ENCODE peak calls at places on chromosomes 11 and 22, in four cellular contexts. One of them, this sample, is unnamed.

GRCh38 chr22:41417622-41418390 is 28.8 kb downstream of the TOB2 start:
- DNase-seq in mesenchymal stem cell: no peak
- DNase-seq in body of pancreas: peak; percentile 98
- DNase-seq in tibial artery: peak; percentile 99
- DNase-seq in this sample: peak; percentile 91

GRCh38 chr11:19951558-19952083 is 208.7 kb downstream of the DBX1 start:
- DNase-seq in mesenchymal stem cell: peak; percentile 80
- DNase-seq in body of pancreas: peak; percentile 31
- DNase-seq in tibial artery: no peak
- DNase-seq in this sample: no peak

GRCh38 chr11:27735281-27735680 is 35.0 kb upstream of the BDNF start:
- DNase-seq in mesenchymal stem cell: no peak
- DNase-seq in body of pancreas: no peak
- DNase-seq in tibial artery: no peak
- DNase-seq in this sample: no peak

GRCh38 chr11:102293873-102294601 is 23.2 kb upstream of the BIRC3 start:
- DNase-seq in mesenchymal stem cell: peak; percentile 64
- DNase-seq in body of pancreas: peak; percentile 45
- DNase-seq in tibial artery: no peak
- DNase-seq in this sample: no peak

GRCh38 chr11:108199446-108200321 is 22.8 kb downstream of the NPAT start:
- DNase-seq in mesenchymal stem cell: peak; percentile 59
- DNase-seq in body of pancreas: peak; percentile 24
- DNase-seq in tibial artery: no peak
- DNase-seq in this sample: no peak

GRCh38 chr22:30887861-30888260 is 80.7 kb downstream of the MORC2 start:
- DNase-seq in mesenchymal stem cell: no peak
- DNase-seq in body of pancreas: no peak
- DNase-seq in tibial artery: peak; percentile 15
- DNase-seq in this sample: peak; percentile 45

GRCh38 chr11:34337016-34337415 is 20.8 kb downstream of the ABTB2 start:
- DNase-seq in mesenchymal stem cell: no peak
- DNase-seq in body of pancreas: no peak
- DNase-seq in tibial artery: no peak
- DNase-seq in this sample: no peak

GRCh38 chr11:107988397-107989158 is 20.1 kb upstream of the CUL5 start:
- DNase-seq in mesenchymal stem cell: no peak
- DNase-seq in body of pancreas: peak; percentile 29
- DNase-seq in tibial artery: no peak
- DNase-seq in this sample: no peak

GRCh38 chr11:129896062-129896461 is 684 bp upstream of the NFRKB start:
- DNase-seq in mesenchymal stem cell: no peak
- DNase-seq in body of pancreas: peak; percentile 8
- DNase-seq in tibial artery: no peak
- DNase-seq in this sample: no peak

GRCh38 chr11:679271-680207 is 15.5 kb downstream of the DEAF1 start:
- DNase-seq in mesenchymal stem cell: no peak
- DNase-seq in body of pancreas: no peak
- DNase-seq in tibial artery: no peak
- DNase-seq in this sample: no peak

GRCh38 chr11:680476-680875 is 14.5 kb downstream of the DEAF1 start:
- DNase-seq in mesenchymal stem cell: no peak
- DNase-seq in body of pancreas: no peak
- DNase-seq in tibial artery: no peak
- DNase-seq in this sample: no peak

GRCh38 chr11:686451-687243 is 8.4 kb downstream of the DEAF1 start:
- DNase-seq in mesenchymal stem cell: no peak
- DNase-seq in body of pancreas: no peak
- DNase-seq in tibial artery: no peak
- DNase-seq in this sample: peak; percentile 75

GRCh38 chr11:678297-678696 is 16.7 kb downstream of the DEAF1 start:
- DNase-seq in mesenchymal stem cell: no peak
- DNase-seq in body of pancreas: no peak
- DNase-seq in tibial artery: no peak
- DNase-seq in this sample: no peak

GRCh38 chr11:680970-681369 is 14.1 kb downstream of the DEAF1 start:
- DNase-seq in mesenchymal stem cell: no peak
- DNase-seq in body of pancreas: no peak
- DNase-seq in tibial artery: no peak
- DNase-seq in this sample: no peak
- H3K36me3 ChIP-seq in mesenchymal stem cell: peaks cover 73% of the 10 kb centered on the region
- H3K36me3 ChIP-seq in body of pancreas: peaks cover 5% of the 10 kb centered on the region
- H3K36me3 ChIP-seq in tibial artery: peaks cover 46% of the 10 kb centered on the region
- H3K36me3 ChIP-seq in this sample: peaks cover 85% of the 10 kb centered on the region

GRCh38 chr11:94974178-94974577 is 669 bp downstream of the KDM4D start:
- DNase-seq in mesenchymal stem cell: no peak
- DNase-seq in body of pancreas: no peak
- DNase-seq in tibial artery: no peak
- DNase-seq in this sample: no peak

GRCh38 chr11:94964934-94965333 is 8.4 kb downstream of the CWC15 start:
- DNase-seq in mesenchymal stem cell: no peak
- DNase-seq in body of pancreas: no peak
- DNase-seq in tibial artery: no peak
- DNase-seq in this sample: no peak

GRCh38 chr11:94973099-94973968 is at the start of the genes CWC15 and KDM4D:
- DNase-seq in mesenchymal stem cell: peak; percentile 95
- DNase-seq in body of pancreas: peak; percentile 94
- DNase-seq in tibial artery: peak; percentile 97
- DNase-seq in this sample: peak; percentile 98

GRCh38 chr11:94968334-94968958 is 4.9 kb downstream of the CWC15 start:
- DNase-seq in mesenchymal stem cell: peak; percentile 67
- DNase-seq in body of pancreas: no peak
- DNase-seq in tibial artery: no peak
- DNase-seq in this sample: no peak
- H3K36me3 ChIP-seq in mesenchymal stem cell: peaks cover 86% of the 10 kb centered on the region
- H3K36me3 ChIP-seq in body of pancreas: peaks cover 8% of the 10 kb centered on the region
- H3K36me3 ChIP-seq in tibial artery: peaks cover 78% of the 10 kb centered on the region
- H3K36me3 ChIP-seq in this sample: peaks cover 81% of the 10 kb centered on the region

DNA sequence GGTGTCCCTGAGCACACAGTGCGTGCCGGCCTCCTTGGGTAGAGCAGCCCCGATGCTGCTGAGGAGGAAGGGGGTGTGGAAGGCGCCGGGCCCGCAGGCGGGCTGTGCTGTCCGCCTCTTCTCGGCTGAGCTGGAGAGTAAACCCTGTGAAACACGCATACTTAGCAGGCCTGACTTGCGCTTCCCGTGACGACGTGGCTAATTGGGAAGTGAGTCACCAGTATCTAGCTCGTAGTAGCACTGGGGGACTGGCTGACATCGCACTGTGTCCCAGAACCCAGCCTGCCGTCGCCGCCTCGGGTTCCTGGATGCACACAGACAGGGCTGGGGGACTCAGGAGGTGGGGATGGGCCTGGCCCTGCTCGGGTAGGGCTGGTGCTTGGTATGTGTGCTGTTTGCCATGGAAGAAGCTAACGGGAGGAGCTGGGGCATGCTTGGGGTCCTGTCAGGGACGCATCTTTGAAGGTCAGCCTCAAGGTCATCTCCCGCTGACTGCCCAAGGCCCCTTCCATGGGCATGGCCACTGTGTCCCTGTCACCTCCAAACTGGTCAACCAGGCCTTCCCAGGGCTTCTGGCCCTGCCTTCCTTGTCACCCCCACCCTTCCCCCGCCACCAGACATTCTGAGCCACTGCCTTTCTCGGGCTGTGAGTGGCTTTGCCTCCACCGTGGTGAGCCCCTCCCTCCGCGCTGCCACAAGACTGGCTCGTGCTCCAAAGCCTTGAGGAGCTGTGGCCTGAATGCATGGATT is 1327.0 kb downstream of the BRD1 start:
- DNase-seq in mesenchymal stem cell: no peak
- DNase-seq in body of pancreas: no peak
- DNase-seq in tibial artery: no peak
- DNase-seq in this sample: no peak
- H3K36me3 ChIP-seq in mesenchymal stem cell: no peaks in the 10 kb centered on the region
- H3K36me3 ChIP-seq in body of pancreas: no peaks in the 10 kb centered on the region
- H3K36me3 ChIP-seq in tibial artery: no peaks in the 10 kb centered on the region
- H3K36me3 ChIP-seq in this sample: no peaks in the 10 kb centered on the region

DNA sequence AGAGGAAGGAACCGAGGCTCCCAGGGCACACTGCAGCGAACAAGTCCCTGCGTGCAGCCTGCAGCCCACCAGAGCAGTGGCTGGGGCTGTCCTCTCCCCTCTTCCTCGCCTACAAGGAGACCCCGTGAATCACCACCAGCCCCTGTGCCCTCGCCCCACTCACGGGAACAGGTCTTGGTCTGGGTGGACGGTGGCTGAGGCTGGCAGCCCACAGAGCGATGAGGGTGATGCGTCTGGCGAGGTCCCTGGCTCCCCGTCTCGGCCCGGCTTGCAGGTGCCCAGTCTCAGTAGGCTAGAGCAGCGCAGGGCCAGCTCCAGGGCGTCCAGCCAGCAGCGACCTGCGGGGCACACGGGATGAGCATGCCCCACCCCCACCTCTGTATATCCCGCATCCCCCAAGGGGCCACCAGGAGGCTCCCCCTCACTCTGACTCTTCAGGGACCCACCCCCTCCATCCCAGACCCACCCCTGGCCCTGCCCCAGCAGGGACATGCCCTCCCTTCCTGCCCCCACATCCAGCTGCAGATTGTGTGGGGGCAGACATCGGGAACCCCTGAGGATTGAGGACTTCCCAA is 50.5 kb upstream of the CARS1 start:
- DNase-seq in mesenchymal stem cell: no peak
- DNase-seq in body of pancreas: no peak
- DNase-seq in tibial artery: peak; percentile 63
- DNase-seq in this sample: peak; percentile 64
- H3K36me3 ChIP-seq in mesenchymal stem cell: peaks cover 27% of the 10 kb centered on the region
- H3K36me3 ChIP-seq in body of pancreas: no peaks in the 10 kb centered on the region
- H3K36me3 ChIP-seq in tibial artery: peaks cover 76% of the 10 kb centered on the region
- H3K36me3 ChIP-seq in this sample: peaks cover 55% of the 10 kb centered on the region

GRCh38 chr11:16844268-16844667 is 105.8 kb downstream of the C11orf58 start:
- DNase-seq in mesenchymal stem cell: no peak
- DNase-seq in body of pancreas: no peak
- DNase-seq in tibial artery: no peak
- DNase-seq in this sample: no peak
- H3K36me3 ChIP-seq in mesenchymal stem cell: no peaks in the 10 kb centered on the region
- H3K36me3 ChIP-seq in body of pancreas: peaks cover 6% of the 10 kb centered on the region
- H3K36me3 ChIP-seq in tibial artery: peaks cover 17% of the 10 kb centered on the region
- H3K36me3 ChIP-seq in this sample: peaks cover 19% of the 10 kb centered on the region

DNA sequence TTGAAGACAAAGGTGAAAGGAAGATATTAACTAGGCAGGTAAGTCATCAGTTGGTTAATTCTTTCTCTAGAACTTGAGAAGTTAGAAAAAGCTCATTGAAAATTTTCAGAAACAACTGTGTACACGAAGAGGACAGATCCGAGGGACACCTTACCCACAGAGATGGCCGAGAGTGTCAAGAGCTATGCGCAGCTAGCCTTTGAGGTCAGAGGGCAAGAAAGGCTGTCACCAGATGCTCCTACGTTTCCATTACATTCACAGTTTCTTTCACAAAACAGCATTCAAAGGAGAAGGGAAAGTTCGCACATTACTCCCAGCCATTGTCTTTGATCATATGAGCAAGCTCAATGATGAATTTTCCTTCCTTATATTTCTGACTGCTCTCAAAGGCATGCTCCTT is 34.8 kb downstream of the YPEL1 start:
- DNase-seq in mesenchymal stem cell: no peak
- DNase-seq in body of pancreas: no peak
- DNase-seq in tibial artery: no peak
- DNase-seq in this sample: no peak
- H3K36me3 ChIP-seq in mesenchymal stem cell: peaks cover 22% of the 10 kb centered on the region
- H3K36me3 ChIP-seq in body of pancreas: no peaks in the 10 kb centered on the region
- H3K36me3 ChIP-seq in tibial artery: peaks cover 34% of the 10 kb centered on the region
- H3K36me3 ChIP-seq in this sample: peaks cover 41% of the 10 kb centered on the region